ENCODE peak calls at places on chromosomes 1 and 21, in eight cellular contexts. R, X, V, W, H, L, K and D are unnamed samples.

GRCh38 chr1:244751271-244751895 is 84.1 kb upstream of the COX20 start:
- DNase-seq in R (no peak), X (no peak), V (no peak), W (no peak), H (no peak), L (no peak), K (no peak), D (no peak)

GRCh38 chr1:50969611-50970507 is at the start of gene CDKN2C:
- DNase-seq in R (peak), X (peak), V (peak), W (no peak), H (peak), L (no peak), K (no peak), D (no peak)

GRCh38 chr1:5225687-5226389 is 571.4 kb downstream of the AJAP1 start:
- DNase-seq in R (no peak), X (no peak), V (no peak), W (no peak), H (no peak), L (no peak), K (no peak), D (no peak)

GRCh38 chr1:31400393-31400792 is 12.6 kb upstream of the SERINC2 start:
- DNase-seq in R (no peak), X (peak), V (no peak), W (no peak), H (no peak), L (no peak), K (no peak), D (no peak)

GRCh38 chr1:32351077-32351858 is 11.0 kb downstream of the FAM229A start:
- DNase-seq in R (peak), X (peak), V (peak), W (peak), H (peak), L (peak), K (peak), D (peak)

GRCh38 chr1:206020393-206021007 is 3.2 kb downstream of the CTSE start:
- DNase-seq in R (no peak), X (no peak), V (no peak), W (no peak), H (no peak), L (no peak), K (no peak), D (no peak)

GRCh38 chr21:26506951-26507350 is 66.1 kb downstream of the CYYR1 start:
- DNase-seq in R (no peak), X (peak), V (no peak), W (no peak), H (no peak), L (no peak), K (no peak), D (no peak)

GRCh38 chr1:155173478-155174333 is at the start of gene TRIM46:
- DNase-seq in R (peak), X (peak), V (peak), W (peak), H (peak), L (no peak), K (peak), D (peak)

GRCh38 chr1:56033321-56034037 is 545.9 kb downstream of the PLPP3 start:
- DNase-seq in R (no peak), X (no peak), V (no peak), W (no peak), H (no peak), L (no peak), K (no peak), D (no peak)

GRCh38 chr1:114274621-114275317 is 121.1 kb upstream of the SYT6 start:
- DNase-seq in R (no peak), X (no peak), V (no peak), W (no peak), H (no peak), L (no peak), K (no peak), D (no peak)

GRCh38 chr1:38500352-38500751 is 359.2 kb downstream of the RRAGC start:
- DNase-seq in R (no peak), X (no peak), V (no peak), W (no peak), H (no peak), L (no peak), K (no peak), D (no peak)

GRCh38 chr1:220151454-220151853 is 57.5 kb downstream of the IARS2 start:
- DNase-seq in R (no peak), X (peak), V (no peak), W (no peak), H (no peak), L (no peak), K (no peak), D (no peak)

GRCh38 chr1:119713039-119713537 is 1.4 kb downstream of the PHGDH start:
- DNase-seq in R (peak), X (no peak), V (no peak), W (no peak), H (no peak), L (no peak), K (no peak), D (no peak)

GRCh38 chr1:31633117-31633516 is 11.6 kb downstream of the PEF1 start:
- DNase-seq in R (no peak), X (no peak), V (peak), W (no peak), H (no peak), L (no peak), K (no peak), D (peak)

GRCh38 chr1:156266051-156266450 is 16.6 kb downstream of the SMG5 start:
- DNase-seq in R (no peak), X (no peak), V (no peak), W (no peak), H (no peak), L (no peak), K (no peak), D (no peak)

GRCh38 chr1:1325288-1326074 is 879 bp downstream of the CPTP start:
- DNase-seq in R (no peak), X (no peak), V (no peak), W (no peak), H (no peak), L (no peak), K (no peak), D (no peak)

GRCh38 chr1:231216515-231216914 is 24.5 kb upstream of the GNPAT start:
- DNase-seq in R (no peak), X (no peak), V (no peak), W (no peak), H (no peak), L (no peak), K (no peak), D (no peak)

GRCh38 chr1:61591316-61591715 is 133.6 kb downstream of the TM2D1 start:
- DNase-seq in R (no peak), X (peak), V (no peak), W (no peak), H (no peak), L (no peak), K (no peak), D (no peak)